ENCODE peak calls at places on chromosomes 4 and X, in ten cellular contexts. I, T, Z, L, D, A, V, P, B and U are unnamed samples.

GRCh38 chrX:130829526-130830515 is 73.2 kb downstream of the ENOX2 start:
- DNase-seq in V (no peak), I (no peak), Z (no peak), D (no peak), P (no peak), A (no peak), L (no peak), T (no peak), B (no peak), U (no peak)

GRCh38 chr4:184838249-184839074 is 12.7 kb upstream of the ACSL1 start:
- DNase-seq in I (no peak), Z (peak), B (no peak), D (no peak), V (no peak), T (no peak), L (no peak), A (no peak), P (no peak), U (peak)

GRCh38 chr4:40865696-40866095 is 115.9 kb downstream of the NSUN7 start:
- DNase-seq in P (no peak), A (no peak), D (no peak), I (no peak), B (no peak), V (no peak), T (no peak), Z (no peak), L (no peak), U (peak)

GRCh38 chrX:108735680-108736508 is 469 bp downstream of the IRS4 start:
- DNase-seq in B (peak), A (peak), P (no peak), D (peak), Z (peak), I (peak), L (peak), V (peak), T (peak), U (no peak)

GRCh38 chrX:1325515-1326116 is 11.0 kb upstream of the IL3RA start:
- DNase-seq in A (no peak), P (no peak), L (no peak), V (no peak), I (no peak), T (no peak), B (no peak), Z (no peak), D (no peak), U (no peak)

GRCh38 chr4:19615086-19615689 is 636.5 kb upstream of the SLIT2 start:
- DNase-seq in Z (no peak), D (no peak), I (no peak), B (no peak), T (no peak), P (no peak), A (no peak), V (no peak), L (no peak), U (peak)

GRCh38 chrX:53317365-53318069 is 36.1 kb upstream of the IQSEC2 start:
- DNase-seq in L (peak), T (peak), V (peak), B (peak), Z (peak), I (peak), P (peak), A (peak), D (peak), U (peak)

GRCh38 chr4:159205462-159205861 is 102.6 kb downstream of the RAPGEF2 start:
- DNase-seq in B (no peak), P (no peak), Z (no peak), I (no peak), L (no peak), V (no peak), D (no peak), T (no peak), A (no peak), U (no peak)

GRCh38 chrX:140733766-140734342 is 24.3 kb downstream of the LINC00632 start:
- DNase-seq in D (peak), L (peak), A (no peak), P (peak), I (peak), B (peak), V (peak), Z (peak), T (peak), U (peak)

GRCh38 chr4:39860804-39861203 is 116.9 kb downstream of the PDS5A start:
- DNase-seq in D (no peak), V (no peak), P (no peak), T (no peak), I (no peak), Z (no peak), L (no peak), B (no peak), A (no peak), U (no peak)

GRCh38 chr4:110886270-110886669 is 263.4 kb upstream of the PITX2 start:
- DNase-seq in V (no peak), L (no peak), I (no peak), B (no peak), D (no peak), P (no peak), A (no peak), Z (no peak), T (no peak), U (no peak)

GRCh38 chrX:16125520-16126149 is 2.3 kb downstream of the GRPR start:
- DNase-seq in D (no peak), A (no peak), V (no peak), L (no peak), T (no peak), P (no peak), I (no peak), B (no peak), Z (no peak), U (no peak)

GRCh38 chr4:5458676-5459075 is 249.7 kb downstream of the EVC2 start:
- DNase-seq in B (no peak), Z (no peak), L (no peak), D (no peak), P (no peak), T (no peak), A (no peak), I (no peak), V (no peak), U (no peak)

GRCh38 chr4:98611649-98612317 is 46.6 kb downstream of the TSPAN5 start:
- DNase-seq in P (no peak), T (no peak), A (no peak), V (no peak), D (no peak), B (no peak), Z (no peak), L (no peak), I (no peak), U (no peak)

GRCh38 chr4:74623041-74623440 is 171.3 kb downstream of the BTC start:
- DNase-seq in P (peak), V (peak), D (peak), L (peak), A (peak), Z (peak), I (peak), B (no peak), T (peak), U (peak)

GRCh38 chrX:18252644-18253359 is 32.1 kb upstream of the BEND2 start:
- DNase-seq in T (no peak), Z (no peak), D (peak), V (no peak), L (no peak), A (no peak), P (no peak), I (peak), B (no peak), U (peak)

GRCh38 chrX:154506483-154507332 is 9.3 kb downstream of the FAM3A start:
- DNase-seq in B (no peak), L (no peak), V (no peak), P (no peak), I (no peak), T (no peak), A (no peak), Z (no peak), D (no peak), U (no peak)

GRCh38 chrX:108537005-108537404 is 97.4 kb downstream of the COL4A5 start:
- DNase-seq in T (peak), L (peak), P (peak), Z (peak), A (no peak), I (peak), B (peak), D (peak), V (peak), U (peak)

GRCh38 chr4:1174941-1175634 is 2.7 kb upstream of the SPON2 start:
- DNase-seq in T (no peak), A (peak), P (no peak), B (no peak), L (no peak), I (no peak), D (no peak), Z (no peak), V (no peak), U (no peak)

GRCh38 chr4:27003602-27004238 is 143.1 kb downstream of the STIM2 start:
- DNase-seq in B (no peak), P (no peak), A (no peak), T (no peak), I (peak), L (no peak), D (no peak), V (no peak), Z (no peak), U (no peak)

GRCh38 chr4:185343726-185344581 is 51.8 kb downstream of the LRP2BP start:
- DNase-seq in V (no peak), L (no peak), D (no peak), B (peak), A (peak), I (peak), Z (no peak), T (no peak), P (no peak), U (peak)

GRCh38 chr4:179007758-179008157 is 1565.5 kb upstream of the AGA start:
- DNase-seq in D (peak), I (no peak), B (no peak), V (no peak), Z (no peak), A (no peak), L (peak), P (no peak), T (no peak), U (no peak)

GRCh38 chr4:52748432-52748831 is 2.8 kb downstream of the ERVMER34-1 start:
- DNase-seq in D (no peak), L (no peak), T (no peak), I (no peak), V (no peak), B (no peak), Z (no peak), P (no peak), A (no peak), U (no peak)

GRCh38 chrX:70444326-70445196 is at the start of gene DLG3:
- DNase-seq in I (peak), T (peak), L (peak), D (peak), V (no peak), B (peak), A (peak), Z (peak), P (no peak), U (peak)

GRCh38 chr4:68373513-68373912 is 23.6 kb upstream of the YTHDC1 start:
- DNase-seq in Z (peak), A (peak), P (peak), D (peak), V (peak), B (peak), I (peak), T (no peak), L (no peak), U (peak)

GRCh38 chr4:47065099-47065498 is 33.7 kb downstream of the GABRB1 start:
- DNase-seq in P (no peak), I (no peak), T (no peak), A (no peak), D (no peak), V (no peak), B (no peak), Z (no peak), L (no peak), U (no peak)

GRCh38 chr4:82780398-82781231 is 18.0 kb downstream of the SCD5 start:
- DNase-seq in I (peak), B (peak), L (peak), Z (peak), A (no peak), T (peak), P (no peak), D (no peak), V (no peak), U (peak)

GRCh38 chrX:153902388-153902787 is 2.1 kb upstream of the AVPR2 start:
- DNase-seq in I (no peak), D (no peak), A (no peak), Z (peak), T (no peak), L (no peak), B (peak), P (no peak), V (no peak), U (no peak)

GRCh38 chr4:121632686-121633085 is 64.1 kb downstream of the ANXA5 start:
- DNase-seq in A (no peak), I (no peak), T (no peak), V (no peak), L (no peak), B (no peak), Z (no peak), D (no peak), P (no peak), U (no peak)